ENCODE peak calls at places on chromosomes 16 and 17, in six cellular contexts. I is H9; Z is neural progenitor cell; B is heart left ventricle; R is CD8-positive, alpha-beta memory T cell; H is stomach. O is an unnamed sample. For H3K9me3, the result is how much of the 10 kb centered on the place peaks cover.

GRCh38 chr16:1130382-1130781 is 22.5 kb upstream of the CACNA1H start:
- DNase-seq in B (no peak), I (no peak), Z (no peak), R (no peak), H (no peak), O (no peak)

GRCh38 chr16:4003166-4003565 is 113.1 kb downstream of the ADCY9 start:
- DNase-seq in I (no peak), Z (no peak), H (no peak), R (no peak), B (no peak), O (no peak)

GRCh38 chr16:3065069-3065741 is at the start of gene IL32:
- DNase-seq in Z (no peak), I (no peak), B (peak), R (peak), H (peak), O (peak)

GRCh38 chr16:19179890-19180490 is 11.9 kb downstream of the SYT17 start:
- DNase-seq in R (no peak), B (peak), H (peak), Z (peak), I (peak), O (peak)

GRCh38 chr16:84930298-84931106 is 80.8 kb downstream of the ZDHHC7 start:
- DNase-seq in Z (no peak), R (no peak), B (no peak), H (no peak), I (no peak), O (no peak)

GRCh38 chr17:58334661-58335060 is 6.1 kb upstream of the TSPOAP1 start:
- DNase-seq in R (no peak), I (no peak), B (no peak), H (no peak), Z (no peak), O (no peak)

GRCh38 chr17:6894206-6894528 is 62.6 kb upstream of the TEKT1 start:
- DNase-seq in H (no peak), Z (peak), I (peak), B (no peak), R (no peak), O (no peak)

GRCh38 chr16:19011169-19011731 is 27.5 kb downstream of the TMC7 start:
- DNase-seq in R (no peak), B (no peak), H (no peak), I (no peak), Z (no peak), O (no peak)

GRCh38 chr16:59696495-59696894 is 962.4 kb upstream of the GOT2 start:
- DNase-seq in B (no peak), H (no peak), R (no peak), Z (no peak), I (no peak), O (no peak)

GRCh38 chr16:85444879-85445778 is 168.0 kb upstream of the GSE1 start:
- DNase-seq in H (peak), R (no peak), Z (peak), I (peak), B (no peak), O (peak)

GRCh38 chr17:60079401-60079861 is 710 bp upstream of the HEATR6 start:
- DNase-seq in H (no peak), B (no peak), R (no peak), Z (no peak), I (no peak), O (no peak)

GRCh38 chr16:57372372-57373116 is at the start of gene CX3CL1:
- DNase-seq in Z (peak), R (no peak), H (peak), B (peak), I (peak), O (peak)
- H3K27ac ChIP-seq in Z (no peak), R (no peak), H (peak), B (peak), I (no peak), O (peak)

GRCh38 chr17:61970030-61970429 is 42.2 kb upstream of the INTS2 start:
- DNase-seq in R (no peak), Z (no peak), I (no peak), H (no peak), B (no peak), O (no peak)
- H3K9me3 ChIP-seq in R (under half), Z (under half), I (under half), H (under half), B (under half), O (under half)

DNA sequence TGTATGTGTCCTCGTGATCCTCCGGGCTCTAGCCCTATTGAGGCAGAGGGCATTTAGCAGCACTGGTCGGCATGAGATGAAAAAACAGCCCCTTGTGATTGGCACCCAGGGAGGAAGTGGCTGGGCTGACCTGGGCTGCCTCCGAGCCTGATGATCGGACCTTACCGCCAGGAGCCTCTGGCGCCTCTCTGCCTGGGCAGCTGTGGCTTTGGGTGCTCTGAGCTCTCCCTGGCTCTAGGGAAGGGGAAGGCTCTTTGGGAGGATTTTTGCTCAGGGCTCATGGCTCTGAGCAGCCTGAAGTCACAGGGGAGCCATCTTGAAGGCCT is 7.1 kb downstream of the CYGB start:
- DNase-seq in B (no peak), I (no peak), H (no peak), R (no peak), Z (no peak), O (no peak)
- H3K27ac ChIP-seq in B (peak), I (no peak), H (peak), R (no peak), Z (no peak), O (peak)

GRCh38 chr16:89552913-89553312 is 7.6 kb upstream of the RPL13 start:
- DNase-seq in R (no peak), H (no peak), B (no peak), Z (no peak), I (no peak), O (no peak)
- H3K9me3 ChIP-seq in R (under half), H (under half), B (under half), Z (under half), I (under half), O (under half)

GRCh38 chr17:73359987-73360410 is 48.2 kb upstream of the CDC42EP4 start:
- DNase-seq in I (peak), H (peak), B (no peak), R (no peak), Z (peak), O (peak)
- H3K27ac ChIP-seq in I (peak), H (no peak), B (no peak), R (no peak), Z (no peak), O (no peak)